ENCODE peak calls at places on chromosome 14, in four cellular contexts. One of them, this sample, is unnamed.

GRCh38 chr14:72932893-72933292 is 6.6 kb downstream of the DCAF4 start:
- DNase-seq in foreskin fibroblast: no peak
- DNase-seq in OCI-LY7: no peak
- DNase-seq in A549: no peak
- DNase-seq in this sample: no peak

GRCh38 chr14:31787377-31787776 is 226.2 kb downstream of the NUBPL start:
- DNase-seq in A549: peak; percentile 9
- DNase-seq in OCI-LY7: no peak
- DNase-seq in foreskin fibroblast: no peak
- DNase-seq in this sample: peak; percentile 13

GRCh38 chr14:104560586-104560945 is 19.0 kb upstream of the C14orf180 start:
- DNase-seq in foreskin fibroblast: no peak
- DNase-seq in OCI-LY7: no peak
- DNase-seq in A549: no peak
- DNase-seq in this sample: no peak

GRCh38 chr14:69105326-69105725 is 47.6 kb downstream of the DCAF5 start:
- DNase-seq in foreskin fibroblast: peak; percentile 87
- DNase-seq in A549: no peak
- DNase-seq in OCI-LY7: no peak
- DNase-seq in this sample: no peak

GRCh38 chr14:103574707-103575285 is 12.0 kb downstream of the COA8 start:
- DNase-seq in OCI-LY7: no peak
- DNase-seq in foreskin fibroblast: no peak
- DNase-seq in A549: no peak
- DNase-seq in this sample: no peak

GRCh38 chr14:89614009-89614691 is 197.1 kb upstream of the FOXN3 start:
- DNase-seq in A549: no peak
- DNase-seq in OCI-LY7: peak; percentile 29
- DNase-seq in foreskin fibroblast: no peak
- DNase-seq in this sample: no peak

GRCh38 chr14:77007975-77008421 is 20.5 kb downstream of the IRF2BPL start:
- DNase-seq in foreskin fibroblast: no peak
- DNase-seq in A549: no peak
- DNase-seq in OCI-LY7: no peak
- DNase-seq in this sample: no peak

GRCh38 chr14:104998801-104999200 is 13.2 kb downstream of the CLBA1 start:
- DNase-seq in foreskin fibroblast: no peak
- DNase-seq in A549: no peak
- DNase-seq in OCI-LY7: no peak
- DNase-seq in this sample: no peak

GRCh38 chr14:56417173-56417572 is 162.4 kb upstream of the TMEM260 start:
- DNase-seq in A549: no peak
- DNase-seq in foreskin fibroblast: no peak
- DNase-seq in OCI-LY7: no peak
- DNase-seq in this sample: no peak

GRCh38 chr14:101891471-101891870 is 72.9 kb upstream of the DYNC1H1 start:
- DNase-seq in A549: no peak
- DNase-seq in OCI-LY7: no peak
- DNase-seq in foreskin fibroblast: no peak
- DNase-seq in this sample: no peak

GRCh38 chr14:95261616-95262510 is 57.8 kb downstream of the CLMN start:
- DNase-seq in A549: no peak
- DNase-seq in foreskin fibroblast: no peak
- DNase-seq in OCI-LY7: peak; percentile 21
- DNase-seq in this sample: no peak

GRCh38 chr14:96666088-96666487 is 131.1 kb upstream of the VRK1 start:
- DNase-seq in OCI-LY7: peak; percentile 9
- DNase-seq in foreskin fibroblast: no peak
- DNase-seq in A549: no peak
- DNase-seq in this sample: no peak

GRCh38 chr14:83867871-83868270 is 1662.1 kb upstream of the FLRT2 start:
- DNase-seq in foreskin fibroblast: peak; percentile 20
- DNase-seq in OCI-LY7: no peak
- DNase-seq in A549: no peak
- DNase-seq in this sample: no peak

GRCh38 chr14:102829106-102829505 is 51.9 kb downstream of the TRAF3 start:
- DNase-seq in OCI-LY7: no peak
- DNase-seq in foreskin fibroblast: peak; percentile 24
- DNase-seq in A549: no peak
- DNase-seq in this sample: no peak

GRCh38 chr14:34750670-34751069 is 36.3 kb upstream of the CFL2 start:
- DNase-seq in OCI-LY7: no peak
- DNase-seq in A549: no peak
- DNase-seq in foreskin fibroblast: peak; percentile 79
- DNase-seq in this sample: peak; percentile 36

GRCh38 chr14:95460647-95461478 is 55.6 kb downstream of the SYNE3 start:
- DNase-seq in foreskin fibroblast: peak; percentile 86
- DNase-seq in A549: peak; percentile 61
- DNase-seq in OCI-LY7: no peak
- DNase-seq in this sample: no peak

GRCh38 chr14:54609576-54609975 is 42.6 kb downstream of the SAMD4A start:
- DNase-seq in foreskin fibroblast: no peak
- DNase-seq in A549: no peak
- DNase-seq in OCI-LY7: no peak
- DNase-seq in this sample: no peak

GRCh38 chr14:30908826-30909225 is 34.5 kb downstream of the COCH start:
- DNase-seq in foreskin fibroblast: no peak
- DNase-seq in A549: no peak
- DNase-seq in OCI-LY7: no peak
- DNase-seq in this sample: no peak

GRCh38 chr14:79862045-79862444 is 349.3 kb downstream of the DIO2 start:
- DNase-seq in OCI-LY7: no peak
- DNase-seq in foreskin fibroblast: no peak
- DNase-seq in A549: no peak
- DNase-seq in this sample: no peak

GRCh38 chr14:24395609-24396580 is 2.9 kb upstream of the NYNRIN start:
- DNase-seq in A549: no peak
- DNase-seq in OCI-LY7: peak; percentile 13
- DNase-seq in foreskin fibroblast: no peak
- DNase-seq in this sample: no peak

GRCh38 chr14:67360469-67361206 is 510 bp downstream of the EIF2S1 start:
- DNase-seq in foreskin fibroblast: no peak
- DNase-seq in A549: peak; percentile 12
- DNase-seq in OCI-LY7: no peak
- DNase-seq in this sample: no peak

GRCh38 chr14:54088271-54088670 is 131.6 kb upstream of the BMP4 start:
- DNase-seq in OCI-LY7: no peak
- DNase-seq in A549: no peak
- DNase-seq in foreskin fibroblast: no peak
- DNase-seq in this sample: no peak

GRCh38 chr14:99883866-99884650 is 90.8 kb downstream of the EML1 start:
- DNase-seq in A549: no peak
- DNase-seq in foreskin fibroblast: no peak
- DNase-seq in OCI-LY7: no peak
- DNase-seq in this sample: no peak

GRCh38 chr14:31084385-31084784 is 58.2 kb upstream of the STRN3 start:
- DNase-seq in A549: no peak
- DNase-seq in foreskin fibroblast: no peak
- DNase-seq in OCI-LY7: peak; percentile 85
- DNase-seq in this sample: no peak

GRCh38 chr14:46999661-47000060 is 348.1 kb upstream of the RPL10L start:
- DNase-seq in OCI-LY7: no peak
- DNase-seq in foreskin fibroblast: no peak
- DNase-seq in A549: no peak
- DNase-seq in this sample: no peak

GRCh38 chr14:23437142-23438129 is 2.0 kb upstream of the MYH7 start:
- DNase-seq in foreskin fibroblast: no peak
- DNase-seq in OCI-LY7: no peak
- DNase-seq in A549: no peak
- DNase-seq in this sample: no peak

GRCh38 chr14:102586420-102587119 is 5.9 kb upstream of the RCOR1 start:
- DNase-seq in OCI-LY7: peak; percentile 28
- DNase-seq in A549: no peak
- DNase-seq in foreskin fibroblast: peak; percentile 77
- DNase-seq in this sample: no peak

GRCh38 chr14:30214014-30214413 is 286.4 kb upstream of the PRKD1 start:
- DNase-seq in foreskin fibroblast: peak; percentile 57
- DNase-seq in A549: no peak
- DNase-seq in OCI-LY7: no peak
- DNase-seq in this sample: no peak

GRCh38 chr14:81344461-81345160 is 55.5 kb downstream of the STON2 start:
- DNase-seq in foreskin fibroblast: no peak
- DNase-seq in A549: no peak
- DNase-seq in OCI-LY7: no peak
- DNase-seq in this sample: no peak

GRCh38 chr14:24362241-24362960 is 5.6 kb upstream of the NFATC4 start:
- DNase-seq in OCI-LY7: no peak
- DNase-seq in foreskin fibroblast: no peak
- DNase-seq in A549: no peak
- DNase-seq in this sample: no peak

GRCh38 chr14:52351191-52351560 is 37.1 kb downstream of the PTGER2 start:
- DNase-seq in OCI-LY7: no peak
- DNase-seq in A549: no peak
- DNase-seq in foreskin fibroblast: peak; percentile 71
- DNase-seq in this sample: no peak
- H3K4me3 ChIP-seq in OCI-LY7: no peak overlapping the region
- H3K4me3 ChIP-seq in A549: no peak overlapping the region
- H3K4me3 ChIP-seq in foreskin fibroblast: no peak overlapping the region
- H3K4me3 ChIP-seq in this sample: peak overlapping the region; percentile 5

DNA sequence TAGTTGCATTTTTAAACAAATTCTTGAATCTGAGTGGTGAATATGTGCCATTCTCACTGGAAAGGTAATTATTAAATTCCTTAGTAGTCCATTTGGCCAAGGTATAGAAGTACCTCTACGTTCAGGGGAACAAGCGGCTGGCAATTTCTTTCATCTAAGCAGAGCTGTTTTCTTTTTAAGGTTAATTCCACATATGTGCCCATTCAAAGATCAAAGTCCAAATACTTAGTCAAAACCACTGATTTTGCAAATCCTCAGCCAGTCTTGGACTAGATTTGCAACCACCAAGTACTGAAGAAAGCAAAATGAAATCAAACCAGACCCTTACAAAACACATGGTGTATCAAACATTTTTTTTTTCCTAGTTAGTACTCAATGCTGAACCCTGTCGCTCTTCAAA is 68.7 kb upstream of the JDP2 start:
- DNase-seq in foreskin fibroblast: no peak
- DNase-seq in OCI-LY7: no peak
- DNase-seq in A549: no peak
- DNase-seq in this sample: no peak
- TF ChIP-seq CTCF in foreskin fibroblast: no peak
- TF ChIP-seq CTCF in OCI-LY7: no peak
- TF ChIP-seq CTCF in A549: no peak
- TF ChIP-seq CTCF in this sample: no peak

DNA sequence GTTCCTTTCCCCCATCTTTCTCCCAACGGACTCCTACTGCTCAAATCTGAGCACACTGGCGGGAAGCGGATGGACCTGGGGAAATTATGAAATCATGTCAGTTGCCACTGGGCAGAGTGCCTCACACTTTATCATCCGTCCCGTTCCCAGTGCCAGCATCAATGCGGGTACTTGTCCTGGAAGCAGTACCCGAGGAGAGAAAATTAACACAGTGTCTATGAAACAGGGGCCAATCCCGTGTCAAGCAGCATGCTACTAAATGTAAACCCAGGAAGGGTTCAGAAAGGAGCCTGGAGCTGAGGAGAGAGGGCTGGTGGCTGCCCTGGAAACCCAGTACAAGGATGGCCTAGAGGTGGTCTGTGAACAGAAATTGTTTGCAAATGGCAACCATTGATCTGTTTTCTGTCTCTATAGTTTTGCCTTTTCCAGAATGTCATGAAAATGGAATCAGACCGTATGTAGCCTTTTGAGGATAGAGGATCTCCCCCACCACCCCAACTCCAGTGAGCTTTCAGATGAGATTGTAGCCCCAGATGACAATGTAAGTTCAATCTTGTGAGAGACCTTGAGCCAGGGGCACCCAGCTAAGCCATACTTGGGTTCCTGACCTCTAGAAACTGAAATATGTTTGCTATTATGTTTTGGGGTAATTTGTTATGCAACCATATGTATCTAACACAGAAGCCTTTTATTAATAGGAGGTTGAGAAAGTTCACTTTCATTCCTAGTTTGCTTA is 948 bp upstream of the CDKL1 start:
- DNase-seq in A549: peak; percentile 39
- DNase-seq in foreskin fibroblast: peak; percentile 52
- DNase-seq in OCI-LY7: no peak
- DNase-seq in this sample: no peak
- H3K4me3 ChIP-seq in A549: peak overlapping the region; percentile 60
- H3K4me3 ChIP-seq in foreskin fibroblast: peak overlapping the region; percentile 85
- H3K4me3 ChIP-seq in OCI-LY7: no peak overlapping the region
- H3K4me3 ChIP-seq in this sample: peak overlapping the region; percentile 74

GRCh38 chr14:52043690-52044089 is 25.2 kb downstream of the NID2 start:
- DNase-seq in OCI-LY7: peak; percentile 23
- DNase-seq in A549: peak; percentile 73
- DNase-seq in foreskin fibroblast: peak; percentile 33
- DNase-seq in this sample: no peak
- TF ChIP-seq CTCF in OCI-LY7: peak; percentile 69
- TF ChIP-seq CTCF in A549: peak; percentile 55
- TF ChIP-seq CTCF in foreskin fibroblast: peak; percentile 28
- TF ChIP-seq CTCF in this sample: peak; percentile 76

GRCh38 chr14:93073833-93074769 is 41.6 kb downstream of the ITPK1 start:
- DNase-seq in OCI-LY7: peak; percentile 21
- DNase-seq in A549: no peak
- DNase-seq in foreskin fibroblast: peak; percentile 59
- DNase-seq in this sample: no peak
- H3K4me3 ChIP-seq in OCI-LY7: no peak overlapping the region
- H3K4me3 ChIP-seq in A549: no peak overlapping the region
- H3K4me3 ChIP-seq in foreskin fibroblast: no peak overlapping the region
- H3K4me3 ChIP-seq in this sample: no peak overlapping the region

GRCh38 chr14:64841121-64841611 is 38.5 kb downstream of the SPTB start:
- DNase-seq in OCI-LY7: no peak
- DNase-seq in A549: peak; percentile 58
- DNase-seq in foreskin fibroblast: peak; percentile 74
- DNase-seq in this sample: peak; percentile 32
- TF ChIP-seq CTCF in OCI-LY7: no peak
- TF ChIP-seq CTCF in A549: peak; percentile 45
- TF ChIP-seq CTCF in foreskin fibroblast: peak; percentile 61
- TF ChIP-seq CTCF in this sample: peak; percentile 74

This sample was measured in epithelial cell of proximal tubule.